ENCODE peak calls at places on chromosome 20, in five cellular contexts. Z is hepatocyte; D is CD8-positive, alpha-beta memory T cell; E is DND-41; J is GM23338. W is an unnamed sample. For H3K4me1, the result is how much of the 10 kb centered on the place peaks cover.

GRCh38 chr20:10219452-10219791 is 792 bp downstream of the SNAP25 start:
- DNase-seq in Z (peak), D (peak), E (peak), J (peak), W (peak)

GRCh38 chr20:11267131-11267761 is 593.4 kb upstream of the JAG1 start:
- DNase-seq in Z (peak), D (no peak), E (no peak), J (peak), W (peak)

GRCh38 chr20:14644698-14645097 is 307.3 kb upstream of the FLRT3 start:
- DNase-seq in Z (no peak), D (no peak), E (no peak), J (no peak), W (no peak)

GRCh38 chr20:906703-907102 is 9.4 kb downstream of the ANGPT4 start:
- DNase-seq in Z (no peak), D (no peak), E (no peak), J (no peak), W (no peak)

GRCh38 chr20:61814726-61815125 is 251.0 kb downstream of the TAF4 start:
- DNase-seq in Z (no peak), D (no peak), E (no peak), J (no peak), W (no peak)

GRCh38 chr20:4167261-4168004 is 152.1 kb upstream of the RNF24 start:
- DNase-seq in Z (peak), D (no peak), E (no peak), J (peak), W (no peak)

GRCh38 chr20:39968495-39968894 is 720.5 kb downstream of the MAFB start:
- DNase-seq in Z (no peak), D (no peak), E (no peak), J (no peak), W (no peak)

GRCh38 chr20:63536997-63537524 is at the start of gene PTK6:
- DNase-seq in Z (no peak), D (no peak), E (no peak), J (no peak), W (no peak)

GRCh38 chr20:38222231-38222922 is 38.2 kb downstream of the KIAA1755 start:
- DNase-seq in Z (peak), D (no peak), E (peak), J (peak), W (peak)

GRCh38 chr20:49594143-49594928 is 26.4 kb upstream of the PTGIS start:
- DNase-seq in Z (peak), D (no peak), E (peak), J (no peak), W (no peak)

GRCh38 chr20:35312348-35312747 is 20.1 kb upstream of the FAM83C start:
- DNase-seq in Z (no peak), D (no peak), E (no peak), J (peak), W (no peak)

GRCh38 chr20:577167-577791 is 32.8 kb downstream of the TCF15 start:
- DNase-seq in Z (no peak), D (no peak), E (no peak), J (peak), W (no peak)

GRCh38 chr20:4740774-4741431 is 19.2 kb downstream of the PRND start:
- DNase-seq in Z (peak), D (peak), E (peak), J (peak), W (peak)

DNA sequence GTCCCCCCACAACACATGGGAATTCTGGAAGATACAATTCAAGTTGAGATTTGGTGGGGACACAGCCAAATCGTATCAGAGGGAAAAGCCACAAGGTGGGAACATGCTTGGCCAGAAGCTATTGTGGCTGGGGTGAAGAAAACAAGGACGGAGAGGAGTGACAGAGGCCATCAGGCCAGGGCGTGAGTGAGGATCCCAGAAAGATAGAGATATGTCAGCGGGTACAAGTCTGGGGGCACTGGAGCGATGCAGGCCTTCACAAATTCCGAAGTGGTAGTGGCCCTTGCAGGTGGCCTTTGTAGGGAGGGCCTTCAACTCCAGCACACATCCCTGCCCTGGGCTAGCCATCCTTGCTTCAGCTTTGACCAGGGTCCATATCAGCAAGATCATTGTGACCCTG is 159.1 kb downstream of the BCAS1 start:
- DNase-seq in Z (no peak), D (no peak), E (no peak), J (no peak), W (no peak)
- H3K4me1 ChIP-seq in Z (under half), D (under half), E (under half), J (under half), W (under half)

DNA sequence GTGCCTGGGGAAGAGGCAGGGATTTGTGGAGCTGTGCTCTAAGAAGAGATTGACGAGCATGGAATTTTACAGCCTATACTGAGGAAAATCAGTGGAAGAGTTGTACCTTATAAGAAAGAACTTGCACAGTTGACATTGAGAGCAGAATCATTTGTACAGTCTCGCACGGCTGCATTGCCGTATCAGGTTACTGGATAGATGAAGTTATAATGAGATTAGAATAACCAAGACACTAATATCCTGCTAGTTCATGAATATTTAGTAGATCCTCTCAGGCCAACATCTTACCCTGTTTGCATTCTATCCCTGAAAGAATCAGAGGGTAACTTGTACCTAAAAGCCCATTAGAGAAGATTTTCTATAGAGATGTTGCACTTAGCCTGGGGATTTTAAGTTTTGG is 447.1 kb downstream of the PREX1 start:
- DNase-seq in Z (no peak), D (no peak), E (no peak), J (no peak), W (no peak)
- H3K4me1 ChIP-seq in Z (under half), D (under half), E (under half), J (under half), W (under half)

DNA sequence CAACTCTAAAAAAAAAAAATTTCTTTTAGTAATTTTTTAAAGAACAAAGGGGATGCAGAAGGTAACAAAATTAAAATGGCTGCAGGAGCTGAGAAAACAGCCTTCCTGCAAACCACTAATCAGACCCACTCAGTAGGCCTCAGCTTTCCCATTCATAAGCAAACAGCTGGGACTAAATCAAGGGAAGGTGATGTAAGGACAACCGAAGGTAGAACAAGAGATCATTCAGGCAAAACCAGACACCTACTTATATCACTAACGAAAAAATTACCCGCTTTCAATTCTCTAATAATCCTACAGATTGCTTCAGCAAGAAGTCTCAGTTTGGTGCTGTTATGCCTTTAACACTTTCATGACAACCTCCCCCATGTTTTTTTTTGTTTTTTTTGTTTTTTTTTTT is 124.0 kb downstream of the ZMYND8 start:
- DNase-seq in Z (no peak), D (no peak), E (no peak), J (no peak), W (no peak)
- H3K4me1 ChIP-seq in Z (under half), D (under half), E (under half), J (under half), W (under half)

GRCh38 chr20:32820698-32821378 is 1.1 kb downstream of the MAPRE1 start:
- DNase-seq in Z (no peak), D (no peak), E (no peak), J (no peak), W (peak)

GRCh38 chr20:32823078-32823477 is 3.3 kb downstream of the MAPRE1 start:
- DNase-seq in Z (peak), D (no peak), E (no peak), J (no peak), W (no peak)

GRCh38 chr20:32822189-32822588 is 2.4 kb downstream of the MAPRE1 start:
- DNase-seq in Z (no peak), D (no peak), E (no peak), J (no peak), W (no peak)

GRCh38 chr20:32820000-32820697 is 395 bp downstream of the MAPRE1 start:
- DNase-seq in Z (peak), D (peak), E (peak), J (peak), W (peak)

DNA sequence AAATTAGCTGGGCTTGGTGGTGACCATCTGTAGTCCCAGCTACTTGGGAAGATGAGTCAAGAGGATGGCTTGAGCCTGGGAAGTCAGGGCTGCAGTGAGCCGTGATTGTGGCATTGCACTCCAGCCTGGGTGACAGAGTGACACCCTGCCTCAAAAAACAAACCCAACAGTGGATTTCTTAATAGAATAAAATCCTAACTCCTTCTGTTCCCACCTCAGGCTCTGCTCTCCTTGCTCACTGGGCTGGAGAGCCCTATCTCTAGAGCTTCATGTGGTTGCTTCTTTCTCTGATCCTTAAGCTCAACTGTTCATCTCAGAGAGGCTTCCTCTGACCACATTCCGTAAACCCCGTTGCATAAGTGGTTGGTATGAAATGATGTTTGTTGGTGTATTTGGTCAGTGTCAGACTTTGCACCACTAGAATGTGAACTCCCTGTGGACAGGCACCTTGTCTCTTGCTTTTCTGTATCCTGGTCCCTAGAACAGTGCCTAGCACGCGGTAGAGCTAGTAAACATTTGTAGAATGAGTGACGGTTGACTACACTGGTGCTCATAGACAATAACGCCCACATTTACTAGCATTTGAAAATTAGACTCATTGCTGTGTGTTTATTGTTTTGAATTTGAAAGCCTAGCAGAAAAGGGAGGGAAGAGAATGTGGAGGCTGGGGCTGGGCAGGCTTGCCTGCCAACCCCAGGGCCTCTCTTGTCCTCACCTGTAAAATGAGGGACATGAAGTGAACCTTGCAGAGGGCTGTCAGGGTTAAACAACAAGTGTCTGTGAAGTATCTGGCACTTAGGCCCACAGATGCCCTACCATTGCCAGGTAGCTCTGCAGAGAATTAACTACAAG is 4.2 kb downstream of the MAPRE1 start:
- DNase-seq in Z (no peak), D (no peak), E (no peak), J (no peak), W (no peak)
- H3K4me1 ChIP-seq in Z (under half), D (half or more), E (half or more), J (under half), W (under half)

GRCh38 chr20:53843645-53844044 is 226.7 kb downstream of the BCAS1 start:
- DNase-seq in Z (no peak), D (no peak), E (no peak), J (no peak), W (no peak)
- H3K4me1 ChIP-seq in Z (under half), D (half or more), E (half or more), J (under half), W (under half)

DNA sequence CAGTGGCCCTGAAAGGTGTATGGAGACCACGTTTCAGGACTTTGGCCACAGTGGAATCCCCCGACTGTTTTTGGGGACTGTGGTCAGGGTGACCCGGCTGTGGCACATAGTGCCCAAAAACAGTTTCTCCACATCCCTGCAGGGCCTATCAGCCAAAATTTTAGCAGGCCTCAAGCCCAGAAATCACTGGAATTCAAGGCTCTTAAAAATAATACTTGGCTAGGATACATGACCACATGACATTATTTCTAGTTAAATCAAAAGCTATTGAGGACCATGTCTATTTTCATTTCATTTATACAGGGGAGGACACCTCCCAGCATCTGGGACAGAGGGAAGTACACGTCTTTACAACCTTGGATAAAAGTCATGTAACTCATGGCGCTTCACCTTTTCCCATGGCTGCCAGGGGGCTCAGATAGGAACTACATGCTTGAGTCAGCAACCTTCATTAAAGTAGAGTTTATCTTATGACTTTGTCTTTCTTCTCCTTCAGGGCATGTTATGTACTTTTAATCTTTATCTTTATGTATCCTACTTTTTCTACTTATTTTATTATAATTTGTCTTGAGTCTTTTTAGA is 70.8 kb upstream of the CD93 start:
- DNase-seq in Z (no peak), D (no peak), E (no peak), J (no peak), W (no peak)
- H3K4me1 ChIP-seq in Z (under half), D (under half), E (half or more), J (under half), W (under half)

GRCh38 chr20:44993343-44993742 is 27.0 kb downstream of the STK4 start:
- DNase-seq in Z (no peak), D (no peak), E (no peak), J (no peak), W (no peak)
- H3K4me1 ChIP-seq in Z (under half), D (half or more), E (under half), J (under half), W (under half)

DNA sequence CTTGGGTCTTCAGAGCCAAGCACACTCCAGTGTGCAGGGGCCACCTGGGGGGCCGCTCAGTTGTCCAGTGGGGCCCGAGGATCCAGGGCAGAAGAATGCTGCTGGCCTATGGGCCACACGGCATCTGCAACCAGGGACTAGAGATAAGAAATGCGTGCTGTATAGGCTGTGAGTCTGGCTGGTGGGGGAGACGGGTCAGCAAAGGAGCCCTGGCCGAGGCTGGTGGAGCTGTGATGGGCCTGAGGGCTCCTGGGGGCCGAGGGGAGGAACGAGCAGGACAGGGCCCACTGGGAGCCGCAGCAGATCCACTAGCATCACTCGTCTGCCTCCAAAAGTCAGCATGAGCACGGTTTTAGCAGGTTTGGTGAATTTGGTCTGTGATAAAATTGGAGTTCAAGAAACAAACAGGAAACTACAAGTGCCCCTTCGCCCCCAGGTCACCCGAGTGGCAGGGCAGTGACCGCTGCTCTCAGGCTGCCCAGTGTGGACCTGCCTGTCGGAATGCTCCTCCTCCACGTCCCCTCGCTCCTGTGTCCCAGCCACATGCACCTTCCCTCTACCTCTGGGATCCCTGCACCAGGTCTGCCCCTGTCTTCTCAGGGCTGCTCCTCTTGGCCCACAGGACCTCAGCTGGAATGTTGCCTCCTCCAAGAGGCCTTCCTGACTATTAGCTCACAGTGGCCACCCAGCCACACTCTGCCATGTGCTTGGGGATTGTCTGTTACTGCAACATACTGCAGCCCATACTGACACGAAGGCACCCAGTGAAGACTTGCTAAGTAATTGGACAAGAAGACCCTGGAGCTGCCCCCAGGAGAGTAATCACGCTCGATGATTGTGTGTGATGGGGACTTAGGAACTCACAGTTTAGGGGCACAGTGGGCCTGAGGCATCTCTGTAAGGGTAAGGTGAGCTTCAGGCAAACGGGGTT is 10.9 kb downstream of the ACSS1 start:
- DNase-seq in Z (no peak), D (no peak), E (no peak), J (no peak), W (no peak)
- H3K4me1 ChIP-seq in Z (under half), D (under half), E (under half), J (under half), W (under half)

GRCh38 chr20:17586250-17586649 is 16.4 kb downstream of the DSTN start:
- DNase-seq in Z (no peak), D (no peak), E (no peak), J (no peak), W (no peak)

GRCh38 chr20:17587831-17588230 is 18.0 kb downstream of the DSTN start:
- DNase-seq in Z (no peak), D (no peak), E (no peak), J (no peak), W (no peak)

GRCh38 chr20:17584684-17585083 is 14.8 kb downstream of the DSTN start:
- DNase-seq in Z (no peak), D (no peak), E (no peak), J (no peak), W (no peak)

GRCh38 chr20:17589161-17589834 is 19.4 kb downstream of the DSTN start:
- DNase-seq in Z (no peak), D (no peak), E (no peak), J (no peak), W (no peak)

DNA sequence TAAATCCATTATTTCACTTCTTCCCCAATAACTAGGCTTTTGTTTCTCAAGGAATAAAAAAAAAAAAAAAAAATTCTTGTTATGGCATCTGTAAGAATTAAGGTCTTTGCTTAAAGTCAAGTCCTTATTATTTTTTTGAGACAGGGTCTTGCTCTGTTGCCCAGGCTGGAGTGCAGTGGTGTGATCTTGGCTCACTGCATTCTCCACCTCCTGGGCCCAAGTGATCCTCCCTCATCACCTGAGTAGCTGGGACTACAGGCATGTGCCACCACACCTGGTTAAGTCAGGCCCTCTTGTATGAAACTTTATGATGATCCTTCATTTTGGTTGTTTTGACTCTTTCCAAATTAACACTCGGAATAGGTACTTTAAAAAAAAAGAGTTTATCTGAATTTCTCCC is 17.3 kb downstream of the DSTN start:
- DNase-seq in Z (no peak), D (no peak), E (no peak), J (no peak), W (no peak)
- H3K4me1 ChIP-seq in Z (under half), D (under half), E (under half), J (under half), W (under half)